ENCODE peak calls at places on chromosome X, in five cellular contexts. K is NCI-H1092, W is aorta, L is mesothelial cell of epicardium, E is pancreas. S is an unnamed sample.

GRCh38 chrX:320126-320783 is 1.7 kb upstream of the GTPBP6 start:
- DNase-seq in K (no peak), W (no peak), L (no peak), E (peak; percentile 68), S (no peak)

GRCh38 chrX:134115270-134115669 is 121.7 kb upstream of the CCDC160 start:
- DNase-seq in K (no peak), W (no peak), L (no peak), E (no peak), S (no peak)

GRCh38 chrX:120625366-120625765 is 4.5 kb downstream of the C1GALT1C1 start:
- DNase-seq in K (no peak), W (no peak), L (no peak), E (no peak), S (no peak)

GRCh38 chrX:100928660-100929613 is at the start of gene XKRX:
- DNase-seq in K (peak; percentile 7), W (peak; percentile 77), L (peak; percentile 23), E (peak; percentile 43), S (no peak)

GRCh38 chrX:151902813-151903591 is 9.7 kb upstream of the MAGEA4 start:
- DNase-seq in K (no peak), W (no peak), L (no peak), E (no peak), S (no peak)

GRCh38 chrX:8988456-8988855 is 45.5 kb downstream of the FAM9B start:
- DNase-seq in K (no peak), W (peak; percentile 73), L (no peak), E (no peak), S (no peak)

GRCh38 chrX:155065035-155065734 is 5.8 kb downstream of the CMC4 start:
- DNase-seq in K (no peak), W (no peak), L (no peak), E (no peak), S (no peak)

GRCh38 chrX:118116308-118117068 is at the start of gene KLHL13:
- DNase-seq in K (peak; percentile 23), W (peak; percentile 77), L (peak; percentile 22), E (peak; percentile 67), S (no peak)

GRCh38 chrX:17617794-17618193 is 119.5 kb upstream of the SCML1 start:
- DNase-seq in K (no peak), W (no peak), L (no peak), E (no peak), S (no peak)

GRCh38 chrX:154549766-154550165 is 2.3 kb downstream of the IKBKG start:
- DNase-seq in K (no peak), W (no peak), L (no peak), E (no peak), S (no peak)

GRCh38 chrX:37958493-37959211 is 47.7 kb upstream of the SYTL5 start:
- DNase-seq in K (no peak), W (no peak), L (no peak), E (no peak), S (no peak)

GRCh38 chrX:16826207-16826606 is 39.9 kb downstream of the TXLNG start:
- DNase-seq in K (no peak), W (no peak), L (no peak), E (no peak), S (no peak)

GRCh38 chrX:143635915-143636314 is at the start of gene SLITRK4:
- DNase-seq in K (no peak), W (peak; percentile 65), L (no peak), E (peak; percentile 25), S (no peak)

GRCh38 chrX:148854351-148854750 is 353.9 kb downstream of the AFF2 start:
- DNase-seq in K (no peak), W (no peak), L (no peak), E (no peak), S (no peak)

GRCh38 chrX:153866302-153867019 is 19.5 kb downstream of the L1CAM start:
- DNase-seq in K (no peak), W (no peak), L (no peak), E (no peak), S (no peak)

GRCh38 chrX:34654939-34655338 is 2.1 kb downstream of the TMEM47 start:
- DNase-seq in K (no peak), W (no peak), L (no peak), E (no peak), S (no peak)

GRCh38 chrX:13716905-13717304 is 17.5 kb downstream of the TRAPPC2 start:
- DNase-seq in K (no peak), W (no peak), L (no peak), E (no peak), S (no peak)

GRCh38 chrX:65706041-65706828 is 38.8 kb downstream of the MSN start:
- DNase-seq in K (no peak), W (peak; percentile 84), L (no peak), E (no peak), S (no peak)

GRCh38 chrX:40039887-40040286 is 57.9 kb downstream of the BCOR start:
- DNase-seq in K (no peak), W (no peak), L (no peak), E (no peak), S (no peak)

GRCh38 chrX:28586891-28587635 is at the start of gene IL1RAPL1:
- DNase-seq in K (no peak), W (no peak), L (no peak), E (no peak), S (no peak)

GRCh38 chrX:69074726-69075125 is 90.5 kb downstream of the PJA1 start:
- DNase-seq in K (no peak), W (peak; percentile 26), L (no peak), E (no peak), S (no peak)

GRCh38 chrX:108186811-108187210 is 95.2 kb downstream of the ATG4A start:
- DNase-seq in K (no peak), W (no peak), L (no peak), E (no peak), S (no peak)

GRCh38 chrX:68196939-68197791 is 236.1 kb downstream of the OPHN1 start:
- DNase-seq in K (peak; percentile 3), W (no peak), L (no peak), E (no peak), S (no peak)

GRCh38 chrX:10479508-10479907 is 140.9 kb downstream of the MID1 start:
- DNase-seq in K (no peak), W (no peak), L (no peak), E (no peak), S (no peak)

GRCh38 chrX:91066104-91066503 is 368.5 kb upstream of the PABPC5 start:
- DNase-seq in K (no peak), W (no peak), L (no peak), E (no peak), S (no peak)

GRCh38 chrX:138928737-138929459 is 217.4 kb upstream of the FGF13 start:
- DNase-seq in K (no peak), W (no peak), L (no peak), E (no peak), S (no peak)

GRCh38 chrX:130746077-130746476 is 156.9 kb downstream of the ENOX2 start:
- DNase-seq in K (no peak), W (no peak), L (no peak), E (no peak), S (no peak)

GRCh38 chrX:153941331-153942252 is 2.9 kb downstream of the RENBP start:
- DNase-seq in K (no peak), W (no peak), L (no peak), E (no peak), S (no peak)

GRCh38 chrX:123846598-123847038 is 13.2 kb upstream of the XIAP start:
- DNase-seq in K (no peak), W (no peak), L (no peak), E (no peak), S (no peak)

GRCh38 chrX:139538907-139539593 is 8.5 kb downstream of the F9 start:
- DNase-seq in K (no peak), W (no peak), L (no peak), E (no peak), S (no peak)

GRCh38 chrX:9312922-9313867 is 151.7 kb upstream of the TBL1X start:
- DNase-seq in K (no peak), W (peak; percentile 85), L (no peak), E (peak; percentile 40), S (no peak)

GRCh38 chrX:70437011-70437410 is 7.6 kb upstream of the DLG3 start:
- DNase-seq in K (no peak), W (no peak), L (no peak), E (no peak), S (no peak)

GRCh38 chrX:134692990-134693389 is 34.7 kb upstream of the PLAC1 start:
- DNase-seq in K (no peak), W (no peak), L (no peak), E (no peak), S (no peak)

GRCh38 chrX:102651242-102651967 is at the start of gene GPRASP1:
- DNase-seq in K (peak; percentile 59), W (peak; percentile 85), L (no peak), E (peak; percentile 61), S (peak; percentile 9)

GRCh38 chrX:96721398-96721797 is 36.8 kb downstream of the DIAPH2 start:
- DNase-seq in K (no peak), W (no peak), L (no peak), E (no peak), S (no peak)

GRCh38 chrX:41634284-41634683 is 54.5 kb upstream of the GPR34 start:
- DNase-seq in K (no peak), W (no peak), L (no peak), E (no peak), S (no peak)

GRCh38 chrX:70452143-70452733 is 7.6 kb downstream of the DLG3 start:
- DNase-seq in K (peak; percentile 18), W (peak; percentile 87), L (no peak), E (peak; percentile 62), S (no peak)